ENCODE peak calls at places on chromosome 13, in six cellular contexts. One of them, this sample, is unnamed.

GRCh38 chr13:49499889-49500660 is 4.3 kb downstream of the PHF11 start:
- DNase-seq in fibroblast of mammary gland: peak
- DNase-seq in A673: no peak
- DNase-seq in suprapubic skin: no peak
- DNase-seq in Caco-2: no peak
- DNase-seq in nephron progenitor cell: no peak
- DNase-seq in this sample: no peak

GRCh38 chr13:54317722-54318121 is 1289.1 kb downstream of the OLFM4 start:
- DNase-seq in fibroblast of mammary gland: no peak
- DNase-seq in A673: no peak
- DNase-seq in suprapubic skin: no peak
- DNase-seq in Caco-2: no peak
- DNase-seq in nephron progenitor cell: no peak
- DNase-seq in this sample: no peak

GRCh38 chr13:113245858-113246791 is 36.7 kb downstream of the CUL4A start:
- DNase-seq in fibroblast of mammary gland: peak
- DNase-seq in A673: no peak
- DNase-seq in suprapubic skin: no peak
- DNase-seq in Caco-2: no peak
- DNase-seq in nephron progenitor cell: peak
- DNase-seq in this sample: no peak

GRCh38 chr13:31172535-31172934 is 10.8 kb upstream of the HSPH1 start:
- DNase-seq in fibroblast of mammary gland: peak
- DNase-seq in A673: no peak
- DNase-seq in suprapubic skin: no peak
- DNase-seq in Caco-2: peak
- DNase-seq in nephron progenitor cell: no peak
- DNase-seq in this sample: no peak

GRCh38 chr13:68272652-68273051 is 1042.5 kb upstream of the PCDH9 start:
- DNase-seq in fibroblast of mammary gland: no peak
- DNase-seq in A673: no peak
- DNase-seq in suprapubic skin: no peak
- DNase-seq in Caco-2: no peak
- DNase-seq in nephron progenitor cell: no peak
- DNase-seq in this sample: no peak

GRCh38 chr13:105327727-105328126 is 1207.7 kb downstream of the EFNB2 start:
- DNase-seq in fibroblast of mammary gland: no peak
- DNase-seq in A673: no peak
- DNase-seq in suprapubic skin: no peak
- DNase-seq in Caco-2: no peak
- DNase-seq in nephron progenitor cell: no peak
- DNase-seq in this sample: no peak

GRCh38 chr13:74443623-74444022 is 309.4 kb upstream of the KLF12 start:
- DNase-seq in fibroblast of mammary gland: peak
- DNase-seq in A673: no peak
- DNase-seq in suprapubic skin: no peak
- DNase-seq in Caco-2: no peak
- DNase-seq in nephron progenitor cell: no peak
- DNase-seq in this sample: no peak

GRCh38 chr13:112685856-112686255 is 4.0 kb upstream of the ATP11A start:
- DNase-seq in fibroblast of mammary gland: no peak
- DNase-seq in A673: no peak
- DNase-seq in suprapubic skin: no peak
- DNase-seq in Caco-2: peak
- DNase-seq in nephron progenitor cell: no peak
- DNase-seq in this sample: peak

GRCh38 chr13:46347277-46347676 is 39.8 kb downstream of the RUBCNL start:
- DNase-seq in fibroblast of mammary gland: no peak
- DNase-seq in A673: no peak
- DNase-seq in suprapubic skin: no peak
- DNase-seq in Caco-2: no peak
- DNase-seq in nephron progenitor cell: no peak
- DNase-seq in this sample: no peak

GRCh38 chr13:49683489-49683888 is 7.8 kb downstream of the EBPL start:
- DNase-seq in fibroblast of mammary gland: no peak
- DNase-seq in A673: no peak
- DNase-seq in suprapubic skin: no peak
- DNase-seq in Caco-2: no peak
- DNase-seq in nephron progenitor cell: no peak
- DNase-seq in this sample: no peak

GRCh38 chr13:73416093-73416492 is 357.3 kb downstream of the KLF5 start:
- DNase-seq in fibroblast of mammary gland: no peak
- DNase-seq in A673: peak
- DNase-seq in suprapubic skin: no peak
- DNase-seq in Caco-2: no peak
- DNase-seq in nephron progenitor cell: no peak
- DNase-seq in this sample: no peak

GRCh38 chr13:40340368-40341085 is 325.9 kb downstream of the FOXO1 start:
- DNase-seq in fibroblast of mammary gland: no peak
- DNase-seq in A673: no peak
- DNase-seq in suprapubic skin: no peak
- DNase-seq in Caco-2: peak
- DNase-seq in nephron progenitor cell: no peak
- DNase-seq in this sample: no peak

GRCh38 chr13:51041126-51041525 is 69.9 kb downstream of the C13orf42 start:
- DNase-seq in fibroblast of mammary gland: no peak
- DNase-seq in A673: no peak
- DNase-seq in suprapubic skin: no peak
- DNase-seq in Caco-2: no peak
- DNase-seq in nephron progenitor cell: no peak
- DNase-seq in this sample: no peak

GRCh38 chr13:51047434-51048165 is 63.5 kb downstream of the C13orf42 start:
- DNase-seq in fibroblast of mammary gland: no peak
- DNase-seq in A673: no peak
- DNase-seq in suprapubic skin: no peak
- DNase-seq in Caco-2: no peak
- DNase-seq in nephron progenitor cell: no peak
- DNase-seq in this sample: no peak

GRCh38 chr13:51045450-51045849 is 65.6 kb downstream of the C13orf42 start:
- DNase-seq in fibroblast of mammary gland: no peak
- DNase-seq in A673: no peak
- DNase-seq in suprapubic skin: no peak
- DNase-seq in Caco-2: no peak
- DNase-seq in nephron progenitor cell: no peak
- DNase-seq in this sample: no peak

GRCh38 chr13:51041710-51042109 is 69.4 kb downstream of the C13orf42 start:
- DNase-seq in fibroblast of mammary gland: no peak
- DNase-seq in A673: no peak
- DNase-seq in suprapubic skin: no peak
- DNase-seq in Caco-2: no peak
- DNase-seq in nephron progenitor cell: no peak
- DNase-seq in this sample: no peak

GRCh38 chr13:51044023-51044665 is 66.9 kb downstream of the C13orf42 start:
- DNase-seq in fibroblast of mammary gland: no peak
- DNase-seq in A673: no peak
- DNase-seq in suprapubic skin: no peak
- DNase-seq in Caco-2: no peak
- DNase-seq in nephron progenitor cell: no peak
- DNase-seq in this sample: no peak
- TF ChIP-seq CTCF in fibroblast of mammary gland: no peak
- TF ChIP-seq CTCF in A673: no peak
- TF ChIP-seq CTCF in suprapubic skin: no peak
- TF ChIP-seq CTCF in Caco-2: no peak
- TF ChIP-seq CTCF in nephron progenitor cell: no peak
- TF ChIP-seq CTCF in this sample: no peak

GRCh38 chr13:92355213-92355612 is 871.4 kb upstream of the GPC6 start:
- DNase-seq in fibroblast of mammary gland: peak
- DNase-seq in A673: peak
- DNase-seq in suprapubic skin: no peak
- DNase-seq in Caco-2: peak
- DNase-seq in nephron progenitor cell: no peak
- DNase-seq in this sample: no peak
- TF ChIP-seq CTCF in fibroblast of mammary gland: peak
- TF ChIP-seq CTCF in A673: peak
- TF ChIP-seq CTCF in suprapubic skin: no peak
- TF ChIP-seq CTCF in Caco-2: peak
- TF ChIP-seq CTCF in nephron progenitor cell: no peak
- TF ChIP-seq CTCF in this sample: no peak

GRCh38 chr13:37047032-37047431 is 12.5 kb downstream of the SUPT20H start:
- DNase-seq in fibroblast of mammary gland: no peak
- DNase-seq in A673: no peak
- DNase-seq in suprapubic skin: no peak
- DNase-seq in Caco-2: no peak
- DNase-seq in nephron progenitor cell: no peak
- DNase-seq in this sample: no peak

GRCh38 chr13:37047846-37048245 is 11.6 kb downstream of the SUPT20H start:
- DNase-seq in fibroblast of mammary gland: no peak
- DNase-seq in A673: no peak
- DNase-seq in suprapubic skin: no peak
- DNase-seq in Caco-2: no peak
- DNase-seq in nephron progenitor cell: no peak
- DNase-seq in this sample: no peak

GRCh38 chr13:37046062-37046461 is 13.4 kb downstream of the SUPT20H start:
- DNase-seq in fibroblast of mammary gland: no peak
- DNase-seq in A673: no peak
- DNase-seq in suprapubic skin: no peak
- DNase-seq in Caco-2: no peak
- DNase-seq in nephron progenitor cell: no peak
- DNase-seq in this sample: no peak

DNA sequence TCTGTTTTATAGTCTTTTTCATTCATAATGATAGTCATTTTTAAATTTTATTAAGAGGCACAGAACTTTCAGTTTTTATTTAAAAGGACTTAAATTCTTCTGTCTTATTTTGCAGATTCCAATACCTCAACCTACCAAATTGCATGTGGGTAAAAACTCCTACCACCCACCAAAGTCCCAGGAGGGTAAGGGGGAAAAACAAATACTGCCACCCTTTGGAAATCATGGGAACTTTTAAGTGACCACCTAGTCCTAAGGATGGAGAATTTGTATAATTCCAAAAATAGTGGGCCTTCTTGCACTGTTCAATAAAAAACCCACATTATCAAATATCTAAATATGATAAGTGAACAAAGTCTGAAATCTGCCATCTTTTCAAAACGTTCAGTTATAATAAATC is 9.7 kb downstream of the SUPT20H start:
- DNase-seq in fibroblast of mammary gland: no peak
- DNase-seq in A673: no peak
- DNase-seq in suprapubic skin: no peak
- DNase-seq in Caco-2: no peak
- DNase-seq in nephron progenitor cell: no peak
- DNase-seq in this sample: no peak
- TF ChIP-seq CTCF in fibroblast of mammary gland: peak
- TF ChIP-seq CTCF in A673: peak
- TF ChIP-seq CTCF in suprapubic skin: no peak
- TF ChIP-seq CTCF in Caco-2: no peak
- TF ChIP-seq CTCF in nephron progenitor cell: no peak
- TF ChIP-seq CTCF in this sample: no peak

GRCh38 chr13:90253806-90254205 is 1093.7 kb upstream of the MIR17HG start:
- DNase-seq in fibroblast of mammary gland: no peak
- DNase-seq in A673: no peak
- DNase-seq in suprapubic skin: no peak
- DNase-seq in Caco-2: no peak
- DNase-seq in nephron progenitor cell: no peak
- DNase-seq in this sample: no peak
- TF ChIP-seq CTCF in fibroblast of mammary gland: no peak
- TF ChIP-seq CTCF in A673: no peak
- TF ChIP-seq CTCF in suprapubic skin: no peak
- TF ChIP-seq CTCF in Caco-2: no peak
- TF ChIP-seq CTCF in nephron progenitor cell: no peak
- TF ChIP-seq CTCF in this sample: no peak

GRCh38 chr13:47594833-47595232 is 406.2 kb downstream of the SUCLA2 start:
- DNase-seq in fibroblast of mammary gland: peak
- DNase-seq in A673: no peak
- DNase-seq in suprapubic skin: no peak
- DNase-seq in Caco-2: peak
- DNase-seq in nephron progenitor cell: no peak
- DNase-seq in this sample: peak
- TF ChIP-seq CTCF in fibroblast of mammary gland: peak
- TF ChIP-seq CTCF in A673: peak
- TF ChIP-seq CTCF in suprapubic skin: no peak
- TF ChIP-seq CTCF in Caco-2: peak
- TF ChIP-seq CTCF in nephron progenitor cell: no peak
- TF ChIP-seq CTCF in this sample: no peak

GRCh38 chr13:29397265-29397664 is 198.2 kb downstream of the SLC7A1 start:
- DNase-seq in fibroblast of mammary gland: no peak
- DNase-seq in A673: no peak
- DNase-seq in suprapubic skin: no peak
- DNase-seq in Caco-2: no peak
- DNase-seq in nephron progenitor cell: no peak
- DNase-seq in this sample: peak
- TF ChIP-seq CTCF in fibroblast of mammary gland: peak
- TF ChIP-seq CTCF in A673: no peak
- TF ChIP-seq CTCF in suprapubic skin: no peak
- TF ChIP-seq CTCF in Caco-2: no peak
- TF ChIP-seq CTCF in nephron progenitor cell: no peak
- TF ChIP-seq CTCF in this sample: no peak

DNA sequence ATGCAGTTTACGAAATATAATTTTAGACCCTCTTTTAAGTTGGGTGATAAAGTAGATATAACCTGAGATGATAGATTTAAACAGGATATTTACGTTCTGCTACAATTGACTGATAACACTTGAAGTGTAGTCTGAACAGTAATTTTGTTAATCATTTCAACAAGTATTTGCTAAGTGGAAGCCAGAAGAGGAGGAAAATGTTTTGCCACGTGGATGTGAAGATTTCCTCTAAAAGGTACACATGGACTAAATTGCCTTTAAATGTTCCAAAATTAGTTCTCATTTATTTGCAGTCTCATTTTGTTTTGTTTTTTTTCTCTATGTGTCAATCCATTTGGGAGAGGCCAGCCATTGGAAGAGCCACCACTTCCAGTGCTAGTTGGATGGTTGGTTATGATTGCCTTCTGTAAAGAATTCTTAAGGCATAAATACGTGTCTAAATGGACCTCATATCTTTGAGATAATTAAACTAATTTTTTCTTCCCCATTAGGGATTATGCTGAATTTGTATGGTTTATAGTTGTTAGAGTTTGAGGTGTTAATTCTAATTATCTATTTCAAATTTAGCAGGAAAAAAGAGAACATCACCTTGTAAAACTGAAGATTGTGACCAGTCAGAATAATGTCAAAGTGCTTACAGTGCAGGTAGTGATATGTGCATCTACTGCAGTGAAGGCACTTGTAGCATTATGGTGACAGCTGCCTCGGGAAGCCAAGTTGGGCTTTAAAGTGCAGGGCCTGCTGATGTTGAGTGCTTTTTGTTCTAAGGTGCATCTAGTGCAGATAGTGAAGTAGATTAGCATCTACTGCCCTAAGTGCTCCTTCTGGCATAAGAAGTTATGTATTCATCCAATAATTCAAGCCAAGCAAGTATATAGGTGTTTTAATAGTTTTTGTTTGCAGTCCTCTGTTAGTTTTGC is 2.8 kb downstream of the MIR17HG start:
- DNase-seq in fibroblast of mammary gland: no peak
- DNase-seq in A673: no peak
- DNase-seq in suprapubic skin: no peak
- DNase-seq in Caco-2: no peak
- DNase-seq in nephron progenitor cell: no peak
- DNase-seq in this sample: no peak
- TF ChIP-seq CTCF in fibroblast of mammary gland: no peak
- TF ChIP-seq CTCF in A673: no peak
- TF ChIP-seq CTCF in suprapubic skin: no peak
- TF ChIP-seq CTCF in Caco-2: no peak
- TF ChIP-seq CTCF in nephron progenitor cell: no peak
- TF ChIP-seq CTCF in this sample: no peak

DNA sequence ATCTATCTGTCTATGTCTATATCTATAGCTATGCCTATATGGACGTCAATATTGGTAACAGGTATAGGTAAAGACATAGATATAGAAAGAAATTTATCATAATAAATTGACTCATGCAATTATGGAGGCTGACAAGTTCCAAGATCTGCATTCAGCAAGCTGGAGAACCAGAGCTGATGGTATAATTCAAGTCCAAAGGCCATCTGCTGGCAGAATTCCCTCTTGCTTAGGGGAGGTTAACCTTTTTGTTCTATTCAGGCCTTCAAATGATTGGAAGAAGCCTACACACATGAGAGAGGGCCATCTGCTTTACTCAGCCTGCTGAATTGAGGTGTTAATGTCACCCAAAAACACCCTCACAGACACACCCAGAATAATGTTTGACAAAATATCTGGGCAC is 10.8 kb downstream of the RASL11A start:
- DNase-seq in fibroblast of mammary gland: no peak
- DNase-seq in A673: no peak
- DNase-seq in suprapubic skin: no peak
- DNase-seq in Caco-2: no peak
- DNase-seq in nephron progenitor cell: no peak
- DNase-seq in this sample: no peak
- TF ChIP-seq CTCF in fibroblast of mammary gland: no peak
- TF ChIP-seq CTCF in A673: no peak
- TF ChIP-seq CTCF in suprapubic skin: no peak
- TF ChIP-seq CTCF in Caco-2: no peak
- TF ChIP-seq CTCF in nephron progenitor cell: no peak
- TF ChIP-seq CTCF in this sample: no peak

This sample was measured in Calu3.